ENCODE peak calls at places on chromosomes 11 and 22, in five cellular contexts. H is A549, D is right lobe of liver, R is fibroblast of mammary gland, A is GM10248. O is an unnamed sample.

GRCh38 chr11:60840711-60841430 is 1.0 kb upstream of the CCDC86 start:
- DNase-seq in D (no peak), A (no peak), R (peak; percentile 97), H (no peak), O (no peak)

GRCh38 chr22:40035351-40035750 is 40.6 kb downstream of the FAM83F start:
- DNase-seq in D (no peak), H (no peak), R (no peak), A (no peak), O (no peak)

GRCh38 chr11:92628401-92629292 is 340.8 kb upstream of the MTNR1B start:
- DNase-seq in A (no peak), D (no peak), H (no peak), R (no peak), O (no peak)

GRCh38 chr22:17792289-17792688 is 18.0 kb upstream of the BID start:
- DNase-seq in R (no peak), A (no peak), H (no peak), D (no peak), O (no peak)

GRCh38 chr11:16933756-16934603 is 80.2 kb downstream of the PLEKHA7 start:
- DNase-seq in A (no peak), D (no peak), H (no peak), R (no peak), O (no peak)

GRCh38 chr11:16817321-16817720 is 78.9 kb downstream of the C11orf58 start:
- DNase-seq in D (no peak), A (no peak), H (no peak), R (no peak), O (no peak)

GRCh38 chr11:85988780-85989179 is 80.1 kb downstream of the PICALM start:
- DNase-seq in A (no peak), H (no peak), R (no peak), D (no peak), O (no peak)

GRCh38 chr11:106482920-106483761 is 405.7 kb downstream of the AASDHPPT start:
- DNase-seq in R (peak; percentile 84), D (no peak), H (no peak), A (no peak), O (no peak)

GRCh38 chr11:122071680-122072321 is 44.2 kb downstream of the BLID start:
- DNase-seq in D (no peak), A (no peak), H (no peak), R (no peak), O (no peak)

GRCh38 chr11:97966901-97967300 is 1053.8 kb upstream of the CNTN5 start:
- DNase-seq in H (no peak), D (no peak), A (no peak), R (no peak), O (no peak)

GRCh38 chr11:125626381-125626950 is 1.5 kb downstream of the CHEK1 start:
- DNase-seq in H (peak; percentile 11), R (no peak), A (peak; percentile 42), D (no peak), O (peak; percentile 42)

GRCh38 chr11:45152740-45153595 is 6.5 kb downstream of the PRDM11 start:
- DNase-seq in H (no peak), A (no peak), D (no peak), R (no peak), O (no peak)

GRCh38 chr11:125053167-125053566 is 9.9 kb upstream of the SLC37A2 start:
- DNase-seq in D (no peak), H (no peak), R (peak; percentile 13), A (no peak), O (no peak)

GRCh38 chr11:108501396-108501795 is 3.2 kb upstream of the POGLUT3 start:
- DNase-seq in R (peak; percentile 20), D (no peak), H (no peak), A (no peak), O (no peak)

GRCh38 chr11:13721760-13722159 is 53.3 kb downstream of the FAR1 start:
- DNase-seq in D (no peak), R (peak; percentile 24), H (no peak), A (no peak), O (no peak)

GRCh38 chr11:12100429-12100828 is 10.0 kb upstream of the MICAL2 start:
- DNase-seq in D (no peak), A (no peak), H (no peak), R (no peak), O (no peak)

GRCh38 chr11:12103411-12104225 is 6.8 kb upstream of the MICAL2 start:
- DNase-seq in H (no peak), R (no peak), D (no peak), A (no peak), O (no peak)

GRCh38 chr11:12101318-12101717 is 9.1 kb upstream of the MICAL2 start:
- DNase-seq in A (no peak), D (no peak), H (no peak), R (no peak), O (no peak)

GRCh38 chr11:12100886-12101285 is 9.5 kb upstream of the MICAL2 start:
- DNase-seq in R (no peak), D (no peak), H (no peak), A (no peak), O (no peak)

DNA sequence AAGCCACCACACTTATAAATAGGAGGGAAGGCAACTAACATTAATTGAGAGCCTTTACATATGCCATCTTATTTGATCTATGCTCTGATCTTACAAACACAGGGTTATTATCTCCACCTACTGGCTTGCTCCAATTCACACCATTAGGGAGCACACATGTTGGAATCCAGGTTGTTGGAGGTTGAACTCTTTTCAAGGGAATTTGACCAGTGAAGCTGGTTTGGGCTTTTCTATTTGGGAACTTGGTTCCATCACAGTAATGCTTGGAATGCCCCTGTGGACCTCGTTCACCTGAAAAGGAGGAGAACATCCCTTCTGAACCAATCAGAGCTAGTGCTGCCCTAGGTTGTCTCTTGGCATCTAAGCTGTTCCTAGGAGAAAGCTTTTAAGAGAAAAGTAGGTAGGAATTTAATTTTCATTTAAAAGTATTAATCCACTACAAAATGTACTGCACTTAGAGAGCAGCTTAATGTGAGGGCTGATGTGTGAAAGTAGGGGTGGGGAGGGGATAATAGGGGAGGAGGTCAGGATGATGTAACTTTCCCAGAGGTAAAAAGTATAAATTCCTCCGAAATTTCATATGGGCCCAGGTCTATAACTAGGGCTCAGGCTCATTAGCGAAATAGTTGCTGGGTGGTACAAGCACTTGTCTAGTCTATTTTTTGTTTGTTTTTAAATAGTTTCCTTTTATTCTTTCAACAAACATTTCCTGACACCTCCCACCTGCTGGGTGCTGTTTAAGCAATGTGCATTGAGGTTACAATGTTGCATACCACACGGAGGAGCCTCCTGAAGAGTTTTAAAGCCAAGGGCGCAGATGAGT is 7.6 kb upstream of the MICAL2 start:
- DNase-seq in A (no peak), R (no peak), D (no peak), H (no peak), O (no peak)
- TF ChIP-seq CTCF in A (no peak), R (peak; percentile 14), D (peak; percentile 34), H (peak; percentile 34), O (no peak)

DNA sequence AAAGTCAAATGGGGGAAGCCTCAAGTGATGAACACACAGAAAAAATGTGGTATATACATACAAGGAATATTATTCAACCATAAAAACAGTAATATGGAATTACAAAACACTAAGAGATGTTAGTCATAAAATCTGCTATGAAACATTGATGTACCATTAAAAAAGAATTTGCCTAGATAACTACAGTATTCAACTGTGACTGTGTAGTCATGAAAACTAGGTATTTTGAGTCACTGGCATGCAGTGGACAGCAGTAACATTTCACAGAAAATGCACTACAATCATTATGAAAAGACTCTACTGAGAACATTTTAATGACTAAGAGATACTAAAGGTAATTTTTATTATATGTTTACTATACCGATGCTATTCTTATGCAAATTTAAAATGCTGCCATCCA is 11.7 kb downstream of the ZNF195 start:
- DNase-seq in R (no peak), D (no peak), H (no peak), A (no peak), O (no peak)
- TF ChIP-seq CTCF in R (no peak), D (no peak), H (no peak), A (no peak), O (no peak)

GRCh38 chr11:34653851-34654490 is 33.1 kb downstream of the EHF start:
- DNase-seq in R (peak; percentile 95), A (no peak), H (peak; percentile 82), D (peak; percentile 75), O (no peak)
- TF ChIP-seq CTCF in R (peak; percentile 6), A (no peak), H (peak; percentile 48), D (peak; percentile 29), O (no peak)

GRCh38 chr11:120931057-120931779 is 92.7 kb upstream of the TBCEL start:
- DNase-seq in D (peak; percentile 30), R (no peak), H (no peak), A (no peak), O (no peak)
- TF ChIP-seq CTCF in D (no peak), R (peak; percentile 3), H (no peak), A (no peak), O (no peak)

GRCh38 chr11:65095974-65096806 is at the start of gene VPS51:
- DNase-seq in H (peak; percentile 95), D (peak; percentile 89), A (peak; percentile 90), R (peak; percentile 89), O (peak; percentile 91)
- TF ChIP-seq CTCF in H (no peak), D (no peak), A (no peak), R (no peak), O (no peak)

DNA sequence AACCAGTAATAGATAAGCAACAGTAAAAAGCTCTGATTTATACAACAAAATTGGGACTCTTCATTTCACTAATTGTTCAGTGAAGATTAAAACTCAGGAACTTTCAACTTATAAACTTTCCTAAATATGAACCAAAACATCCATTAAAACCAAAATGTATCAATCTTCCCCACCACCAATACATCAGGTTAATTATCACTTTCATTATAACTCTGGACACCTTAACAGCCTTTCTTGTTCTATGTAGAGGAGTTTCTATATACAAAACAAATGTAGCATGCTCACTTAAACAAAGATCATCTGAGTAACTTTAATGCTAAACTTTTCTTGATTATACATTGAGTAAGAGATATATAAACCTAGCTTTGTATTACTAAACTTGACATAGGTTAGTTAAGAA is 74.7 kb downstream of the ST14 start:
- DNase-seq in D (no peak), R (no peak), A (no peak), H (no peak), O (no peak)
- TF ChIP-seq CTCF in D (no peak), R (no peak), A (no peak), H (no peak), O (no peak)

GRCh38 chr22:45013138-45013537 is 3.3 kb upstream of the PHF21B start:
- DNase-seq in D (no peak), R (no peak), A (no peak), H (no peak), O (no peak)
- TF ChIP-seq CTCF in D (no peak), R (no peak), A (no peak), H (no peak), O (no peak)